ENCODE peak calls at places on chromosomes 12 and 14, in nine cellular contexts. U is Panc1; Z is fibroblast of the aortic adventitia; H is NCI-H524; G is activated CD4-positive, CD25-positive, alpha-beta regulatory T cell; J is CD8-positive, alpha-beta memory T cell; F is DMS79; P is activated CD8-positive, alpha-beta memory T cell treated with anti-CD3 and anti-CD28 coated beads for 48 hours; S is iPS DF 19.7. O is an unnamed sample.

GRCh38 chr12:130456375-130457199 is 118.9 kb downstream of the PIWIL1 start:
- DNase-seq in S (no peak), P (no peak), U (no peak), Z (no peak), F (peak), H (no peak), J (no peak), G (no peak), O (no peak)

GRCh38 chr14:93114068-93114710 is 1.5 kb downstream of the ITPK1 start:
- DNase-seq in J (no peak), U (no peak), P (no peak), H (peak), S (no peak), Z (no peak), G (no peak), F (peak), O (no peak)

GRCh38 chr14:88005978-88006851 is 1.3 kb downstream of the GPR65 start:
- DNase-seq in S (no peak), G (peak), F (no peak), J (peak), U (no peak), Z (no peak), H (no peak), P (no peak), O (no peak)

GRCh38 chr14:78448483-78449094 is 278.4 kb downstream of the NRXN3 start:
- DNase-seq in F (no peak), U (peak), H (peak), J (no peak), S (peak), G (no peak), P (peak), Z (peak), O (no peak)

GRCh38 chr14:67187210-67187609 is 2.0 kb upstream of the GARIN2 start:
- DNase-seq in P (no peak), G (no peak), U (peak), S (peak), H (no peak), J (no peak), Z (peak), F (no peak), O (no peak)

GRCh38 chr14:74275265-74275841 is 27.4 kb downstream of the ABCD4 start:
- DNase-seq in F (peak), H (peak), U (no peak), P (no peak), S (no peak), G (no peak), Z (peak), J (no peak), O (no peak)

GRCh38 chr14:69519253-69519661 is 34.7 kb downstream of the PLEKHD1 start:
- DNase-seq in S (no peak), H (no peak), J (no peak), P (no peak), U (no peak), F (peak), Z (no peak), G (no peak), O (no peak)

GRCh38 chr12:45192041-45192695 is 23.7 kb upstream of the ANO6 start:
- DNase-seq in J (no peak), U (no peak), F (no peak), Z (peak), S (no peak), P (no peak), H (no peak), G (no peak), O (no peak)

GRCh38 chr14:103408491-103409155 is 23.4 kb downstream of the MARK3 start:
- DNase-seq in G (no peak), J (no peak), P (no peak), F (no peak), Z (no peak), S (no peak), U (no peak), H (no peak), O (no peak)

GRCh38 chr12:18818584-18818983 is 80.7 kb downstream of the CAPZA3 start:
- DNase-seq in P (no peak), Z (no peak), J (no peak), S (no peak), G (no peak), U (no peak), H (no peak), F (no peak), O (no peak)

GRCh38 chr12:124397807-124398577 is 103.1 kb downstream of the RFLNA start:
- DNase-seq in F (no peak), S (no peak), Z (peak), P (no peak), H (no peak), J (no peak), G (no peak), U (no peak), O (no peak)

GRCh38 chr14:75280831-75281690 is 2.4 kb downstream of the FOS start:
- DNase-seq in J (no peak), S (no peak), Z (no peak), F (no peak), P (no peak), G (no peak), U (no peak), H (no peak), O (no peak)

GRCh38 chr12:92065018-92065499 is 80.6 kb downstream of the BTG1 start:
- DNase-seq in U (no peak), S (no peak), G (no peak), Z (peak), P (no peak), J (peak), H (no peak), F (no peak), O (no peak)

GRCh38 chr12:87233636-87234035 is 795.6 kb downstream of the C12orf50 start:
- DNase-seq in U (no peak), G (no peak), S (no peak), H (no peak), F (no peak), J (no peak), Z (peak), P (no peak), O (no peak)

O was measured in NCI-H1048.